ENCODE peak calls at places on chromosome 2, in seven cellular contexts. One of them, this sample, is unnamed.

GRCh38 chr2:164351536-164351935 is 269.7 kb downstream of the GRB14 start:
- DNase-seq in HCT116: no peak
- DNase-seq in SK-N-SH: no peak
- DNase-seq in transverse colon: no peak
- DNase-seq in vagina: no peak
- DNase-seq in spleen: no peak
- DNase-seq in GM23338: no peak
- DNase-seq in this sample: no peak

GRCh38 chr2:41294331-41294730 is 753.5 kb upstream of the PKDCC start:
- DNase-seq in HCT116: no peak
- DNase-seq in SK-N-SH: no peak
- DNase-seq in transverse colon: no peak
- DNase-seq in vagina: no peak
- DNase-seq in spleen: no peak
- DNase-seq in GM23338: peak; percentile 31
- DNase-seq in this sample: no peak

GRCh38 chr2:38097611-38098350 is 21.8 kb upstream of the CYP1B1 start:
- DNase-seq in HCT116: no peak
- DNase-seq in SK-N-SH: no peak
- DNase-seq in transverse colon: no peak
- DNase-seq in vagina: no peak
- DNase-seq in spleen: no peak
- DNase-seq in GM23338: no peak
- DNase-seq in this sample: no peak

GRCh38 chr2:96103388-96103705 is 13.0 kb downstream of the ADRA2B start:
- DNase-seq in HCT116: no peak
- DNase-seq in SK-N-SH: peak; percentile 14
- DNase-seq in transverse colon: peak; percentile 5
- DNase-seq in vagina: no peak
- DNase-seq in spleen: peak; percentile 67
- DNase-seq in GM23338: no peak
- DNase-seq in this sample: no peak

GRCh38 chr2:33384562-33384961 is 91.9 kb upstream of the RASGRP3 start:
- DNase-seq in HCT116: no peak
- DNase-seq in SK-N-SH: no peak
- DNase-seq in transverse colon: no peak
- DNase-seq in vagina: no peak
- DNase-seq in spleen: no peak
- DNase-seq in GM23338: no peak
- DNase-seq in this sample: no peak

GRCh38 chr2:190202604-190203003 is 117.0 kb downstream of the HIBCH start:
- DNase-seq in HCT116: no peak
- DNase-seq in SK-N-SH: no peak
- DNase-seq in transverse colon: no peak
- DNase-seq in vagina: no peak
- DNase-seq in spleen: no peak
- DNase-seq in GM23338: peak; percentile 36
- DNase-seq in this sample: no peak

GRCh38 chr2:40202798-40203400 is 249.0 kb downstream of the SLC8A1 start:
- DNase-seq in HCT116: no peak
- DNase-seq in SK-N-SH: no peak
- DNase-seq in transverse colon: no peak
- DNase-seq in vagina: no peak
- DNase-seq in spleen: no peak
- DNase-seq in GM23338: no peak
- DNase-seq in this sample: no peak

GRCh38 chr2:40281021-40281940 is 170.6 kb downstream of the SLC8A1 start:
- DNase-seq in HCT116: no peak
- DNase-seq in SK-N-SH: no peak
- DNase-seq in transverse colon: no peak
- DNase-seq in vagina: no peak
- DNase-seq in spleen: no peak
- DNase-seq in GM23338: no peak
- DNase-seq in this sample: no peak

GRCh38 chr2:102736607-102737409 is 25.0 kb upstream of the TMEM182 start:
- DNase-seq in HCT116: peak; percentile 47
- DNase-seq in SK-N-SH: peak; percentile 94
- DNase-seq in transverse colon: peak; percentile 90
- DNase-seq in vagina: no peak
- DNase-seq in spleen: peak; percentile 97
- DNase-seq in GM23338: peak; percentile 88
- DNase-seq in this sample: peak; percentile 72

GRCh38 chr2:83944174-83944573 is 514.9 kb downstream of the SUCLG1 start:
- DNase-seq in HCT116: no peak
- DNase-seq in SK-N-SH: no peak
- DNase-seq in transverse colon: no peak
- DNase-seq in vagina: no peak
- DNase-seq in spleen: no peak
- DNase-seq in GM23338: peak; percentile 27
- DNase-seq in this sample: no peak

GRCh38 chr2:120397362-120397811 is 51.5 kb downstream of the INHBB start:
- DNase-seq in HCT116: no peak
- DNase-seq in SK-N-SH: no peak
- DNase-seq in transverse colon: no peak
- DNase-seq in vagina: no peak
- DNase-seq in spleen: no peak
- DNase-seq in GM23338: no peak
- DNase-seq in this sample: peak; percentile 54

GRCh38 chr2:96923810-96924774 is 54.2 kb upstream of the SEMA4C start:
- DNase-seq in HCT116: no peak
- DNase-seq in SK-N-SH: no peak
- DNase-seq in transverse colon: no peak
- DNase-seq in vagina: no peak
- DNase-seq in spleen: no peak
- DNase-seq in GM23338: no peak
- DNase-seq in this sample: no peak

GRCh38 chr2:227456772-227457171 is 15.2 kb upstream of the AGFG1 start:
- DNase-seq in HCT116: no peak
- DNase-seq in SK-N-SH: no peak
- DNase-seq in transverse colon: no peak
- DNase-seq in vagina: no peak
- DNase-seq in spleen: no peak
- DNase-seq in GM23338: no peak
- DNase-seq in this sample: no peak

GRCh38 chr2:36478332-36478738 is 119.6 kb downstream of the FEZ2 start:
- DNase-seq in HCT116: peak; percentile 21
- DNase-seq in SK-N-SH: peak; percentile 11
- DNase-seq in transverse colon: no peak
- DNase-seq in vagina: no peak
- DNase-seq in spleen: no peak
- DNase-seq in GM23338: no peak
- DNase-seq in this sample: peak; percentile 45

GRCh38 chr2:54839526-54840255 is 116.2 kb downstream of the EML6 start:
- DNase-seq in HCT116: no peak
- DNase-seq in SK-N-SH: no peak
- DNase-seq in transverse colon: no peak
- DNase-seq in vagina: no peak
- DNase-seq in spleen: no peak
- DNase-seq in GM23338: no peak
- DNase-seq in this sample: no peak

GRCh38 chr2:20446280-20446916 is 476 bp upstream of the RHOB start:
- DNase-seq in HCT116: no peak
- DNase-seq in SK-N-SH: no peak
- DNase-seq in transverse colon: no peak
- DNase-seq in vagina: no peak
- DNase-seq in spleen: peak; percentile 88
- DNase-seq in GM23338: peak; percentile 41
- DNase-seq in this sample: no peak

GRCh38 chr2:183998041-183998796 is 600.1 kb upstream of the ZNF804A start:
- DNase-seq in HCT116: no peak
- DNase-seq in SK-N-SH: no peak
- DNase-seq in transverse colon: no peak
- DNase-seq in vagina: no peak
- DNase-seq in spleen: no peak
- DNase-seq in GM23338: no peak
- DNase-seq in this sample: no peak

GRCh38 chr2:157428500-157429175 is 15.3 kb downstream of the CYTIP start:
- DNase-seq in HCT116: no peak
- DNase-seq in SK-N-SH: no peak
- DNase-seq in transverse colon: no peak
- DNase-seq in vagina: no peak
- DNase-seq in spleen: no peak
- DNase-seq in GM23338: no peak
- DNase-seq in this sample: no peak

GRCh38 chr2:241324775-241325174 is 9.1 kb downstream of the SEPTIN2 start:
- DNase-seq in HCT116: no peak
- DNase-seq in SK-N-SH: no peak
- DNase-seq in transverse colon: no peak
- DNase-seq in vagina: no peak
- DNase-seq in spleen: no peak
- DNase-seq in GM23338: no peak
- DNase-seq in this sample: no peak

GRCh38 chr2:241325257-241325656 is 9.5 kb downstream of the SEPTIN2 start:
- DNase-seq in HCT116: no peak
- DNase-seq in SK-N-SH: no peak
- DNase-seq in transverse colon: no peak
- DNase-seq in vagina: no peak
- DNase-seq in spleen: no peak
- DNase-seq in GM23338: no peak
- DNase-seq in this sample: no peak

GRCh38 chr2:241329669-241330615 is 14.2 kb downstream of the SEPTIN2 start:
- DNase-seq in HCT116: no peak
- DNase-seq in SK-N-SH: no peak
- DNase-seq in transverse colon: no peak
- DNase-seq in vagina: no peak
- DNase-seq in spleen: no peak
- DNase-seq in GM23338: no peak
- DNase-seq in this sample: no peak

GRCh38 chr2:241334813-241335212 is 19.1 kb downstream of the SEPTIN2 start:
- DNase-seq in HCT116: no peak
- DNase-seq in SK-N-SH: no peak
- DNase-seq in transverse colon: no peak
- DNase-seq in vagina: no peak
- DNase-seq in spleen: no peak
- DNase-seq in GM23338: no peak
- DNase-seq in this sample: no peak

DNA sequence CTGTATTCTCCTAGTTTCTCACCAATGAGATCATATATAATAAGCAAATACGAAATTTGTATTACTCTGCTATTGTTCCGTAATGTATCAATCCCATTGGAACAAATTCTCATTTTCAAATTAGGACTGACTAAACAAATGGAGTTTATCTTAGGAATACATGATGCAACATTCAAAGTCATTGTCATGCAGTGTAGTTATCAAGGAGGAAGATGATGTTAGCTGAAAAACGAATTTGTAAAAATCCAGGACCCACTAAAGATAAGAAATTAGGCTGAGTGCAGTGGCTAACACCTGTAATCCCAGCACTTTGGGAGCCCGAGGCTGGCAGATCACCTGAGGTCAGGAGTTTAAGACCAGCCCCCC is 14.9 kb downstream of the SEPTIN2 start:
- DNase-seq in HCT116: no peak
- DNase-seq in SK-N-SH: no peak
- DNase-seq in transverse colon: no peak
- DNase-seq in vagina: no peak
- DNase-seq in spleen: no peak
- DNase-seq in GM23338: no peak
- DNase-seq in this sample: no peak
- H3K36me3 ChIP-seq in HCT116: peaks cover 55% of the 10 kb centered on the region
- H3K36me3 ChIP-seq in SK-N-SH: peaks cover 53% of the 10 kb centered on the region
- H3K36me3 ChIP-seq in transverse colon: peaks cover 26% of the 10 kb centered on the region
- H3K36me3 ChIP-seq in vagina: peaks cover 33% of the 10 kb centered on the region
- H3K36me3 ChIP-seq in spleen: peaks cover 100% of the 10 kb centered on the region
- H3K36me3 ChIP-seq in GM23338: peaks cover 15% of the 10 kb centered on the region
- H3K36me3 ChIP-seq in this sample: no peaks in the 10 kb centered on the region

GRCh38 chr2:52414596-52414995 is 1353.0 kb upstream of the CHAC2 start:
- DNase-seq in HCT116: no peak
- DNase-seq in SK-N-SH: no peak
- DNase-seq in transverse colon: no peak
- DNase-seq in vagina: no peak
- DNase-seq in spleen: no peak
- DNase-seq in GM23338: no peak
- DNase-seq in this sample: no peak

GRCh38 chr2:52416340-52416739 is 1351.3 kb upstream of the CHAC2 start:
- DNase-seq in HCT116: peak; percentile 8
- DNase-seq in SK-N-SH: no peak
- DNase-seq in transverse colon: no peak
- DNase-seq in vagina: no peak
- DNase-seq in spleen: no peak
- DNase-seq in GM23338: peak; percentile 49
- DNase-seq in this sample: no peak
- TF ChIP-seq CTCF in HCT116: peak; percentile 59
- TF ChIP-seq CTCF in SK-N-SH: peak; percentile 33
- TF ChIP-seq CTCF in transverse colon: no peak
- TF ChIP-seq CTCF in vagina: no peak
- TF ChIP-seq CTCF in spleen: no peak
- TF ChIP-seq CTCF in GM23338: peak; percentile 55
- TF ChIP-seq CTCF in this sample: no peak

DNA sequence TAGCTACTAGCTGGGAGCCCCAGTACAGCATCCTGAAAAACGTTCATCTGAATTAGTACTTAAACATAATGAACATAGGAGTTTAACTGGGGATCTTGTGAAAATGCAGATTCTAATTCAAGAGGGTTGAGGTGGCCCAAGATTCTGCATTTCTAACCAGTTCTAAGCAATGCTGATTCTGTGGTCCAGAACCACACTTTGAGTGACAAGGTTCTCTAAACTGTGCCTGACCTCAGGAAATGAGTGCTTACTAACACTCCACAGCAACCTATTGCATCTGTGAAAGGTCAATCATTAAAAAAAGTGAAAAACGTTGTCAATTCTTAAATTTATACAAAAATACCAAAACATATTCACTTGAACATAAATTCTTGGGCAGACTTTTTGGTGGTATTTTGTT is 157.1 kb upstream of the ZFP36L2 start:
- DNase-seq in HCT116: no peak
- DNase-seq in SK-N-SH: no peak
- DNase-seq in transverse colon: no peak
- DNase-seq in vagina: no peak
- DNase-seq in spleen: no peak
- DNase-seq in GM23338: no peak
- DNase-seq in this sample: no peak
- TF ChIP-seq POLR2AphosphoS5 in HCT116: no peak
- TF ChIP-seq POLR2AphosphoS5 in SK-N-SH: no peak
- TF ChIP-seq POLR2AphosphoS5 in transverse colon: no peak
- TF ChIP-seq POLR2AphosphoS5 in vagina: no peak
- TF ChIP-seq POLR2AphosphoS5 in spleen: no peak
- TF ChIP-seq POLR2AphosphoS5 in GM23338: no peak
- TF ChIP-seq POLR2AphosphoS5 in this sample: no peak

DNA sequence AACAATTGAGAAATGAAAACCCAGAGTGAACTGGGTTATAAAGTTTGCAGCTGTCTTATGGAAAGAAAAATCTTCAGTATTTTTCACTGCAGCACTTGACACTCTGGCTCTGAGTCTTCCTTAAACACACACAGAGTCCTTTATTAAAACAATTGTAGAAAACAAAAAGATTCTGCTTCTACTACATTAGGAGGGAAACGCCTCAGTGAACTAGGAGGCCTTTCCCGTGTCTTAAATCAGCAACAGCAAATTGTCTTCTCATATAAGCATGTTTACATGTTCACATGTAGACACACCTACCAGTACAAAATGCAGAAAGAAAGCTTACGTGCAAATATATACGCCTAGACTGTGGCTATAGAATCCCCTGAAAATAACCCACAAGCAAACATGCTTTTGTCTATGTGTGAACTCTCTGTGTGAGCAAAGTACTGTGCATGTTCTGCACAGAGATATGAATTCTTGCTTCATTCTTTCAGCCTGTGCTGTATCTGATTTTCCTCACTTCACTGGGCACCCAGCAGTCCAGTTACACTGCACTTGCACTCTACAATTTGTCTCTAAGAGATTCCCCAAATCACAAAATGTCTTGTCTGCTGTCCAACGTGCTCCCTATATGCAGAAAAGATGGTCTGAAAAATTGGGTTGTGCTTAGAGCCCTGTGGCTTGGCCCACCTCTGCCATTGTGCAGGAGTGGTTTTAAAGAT is 24.5 kb downstream of the ZEB2 start:
- DNase-seq in HCT116: no peak
- DNase-seq in SK-N-SH: no peak
- DNase-seq in transverse colon: no peak
- DNase-seq in vagina: no peak
- DNase-seq in spleen: no peak
- DNase-seq in GM23338: no peak
- DNase-seq in this sample: no peak
- H3K36me3 ChIP-seq in HCT116: no peaks in the 10 kb centered on the region
- H3K36me3 ChIP-seq in SK-N-SH: peaks cover 11% of the 10 kb centered on the region
- H3K36me3 ChIP-seq in transverse colon: no peaks in the 10 kb centered on the region
- H3K36me3 ChIP-seq in vagina: no peaks in the 10 kb centered on the region
- H3K36me3 ChIP-seq in spleen: peaks cover 54% of the 10 kb centered on the region
- H3K36me3 ChIP-seq in GM23338: no peaks in the 10 kb centered on the region
- H3K36me3 ChIP-seq in this sample: no peaks in the 10 kb centered on the region

This sample was measured in breast epithelium.